ENCODE peak calls at places on chromosome 1, in five cellular contexts. One of them, this sample, is unnamed.

GRCh38 chr1:209318302-209319056 is 265.0 kb upstream of the CAMK1G start:
- DNase-seq in RWPE2: no peak
- DNase-seq in epithelial cell of proximal tubule: no peak
- DNase-seq in pancreas: no peak
- DNase-seq in lung: no peak
- DNase-seq in this sample: peak

GRCh38 chr1:154193821-154194220 is 1.9 kb upstream of the TPM3 start:
- DNase-seq in RWPE2: peak
- DNase-seq in lung: no peak
- DNase-seq in pancreas: peak
- DNase-seq in epithelial cell of proximal tubule: no peak
- DNase-seq in this sample: peak

GRCh38 chr1:68120136-68120791 is 69.8 kb upstream of the DIRAS3 start:
- DNase-seq in epithelial cell of proximal tubule: peak
- DNase-seq in RWPE2: no peak
- DNase-seq in pancreas: no peak
- DNase-seq in lung: peak
- DNase-seq in this sample: peak

GRCh38 chr1:209116705-209117104 is 466.8 kb upstream of the CAMK1G start:
- DNase-seq in epithelial cell of proximal tubule: no peak
- DNase-seq in RWPE2: no peak
- DNase-seq in lung: no peak
- DNase-seq in pancreas: no peak
- DNase-seq in this sample: no peak

GRCh38 chr1:228646717-228647522 is 88.4 kb upstream of the RHOU start:
- DNase-seq in epithelial cell of proximal tubule: no peak
- DNase-seq in lung: no peak
- DNase-seq in RWPE2: peak
- DNase-seq in pancreas: peak
- DNase-seq in this sample: peak

GRCh38 chr1:24925082-24925779 is 4.8 kb downstream of the RUNX3 start:
- DNase-seq in epithelial cell of proximal tubule: no peak
- DNase-seq in RWPE2: no peak
- DNase-seq in pancreas: no peak
- DNase-seq in lung: no peak
- DNase-seq in this sample: no peak

GRCh38 chr1:50266509-50266908 is 156.7 kb downstream of the DMRTA2 start:
- DNase-seq in epithelial cell of proximal tubule: no peak
- DNase-seq in pancreas: no peak
- DNase-seq in RWPE2: no peak
- DNase-seq in lung: no peak
- DNase-seq in this sample: peak

GRCh38 chr1:241423541-241424479 is 66.8 kb upstream of the RGS7 start:
- DNase-seq in pancreas: peak
- DNase-seq in epithelial cell of proximal tubule: no peak
- DNase-seq in lung: no peak
- DNase-seq in RWPE2: no peak
- DNase-seq in this sample: peak

GRCh38 chr1:28144203-28145135 is 32.0 kb downstream of the PTAFR start:
- DNase-seq in lung: no peak
- DNase-seq in epithelial cell of proximal tubule: peak
- DNase-seq in RWPE2: no peak
- DNase-seq in pancreas: no peak
- DNase-seq in this sample: peak

GRCh38 chr1:212189352-212189738 is 95.9 kb upstream of the PPP2R5A start:
- DNase-seq in RWPE2: no peak
- DNase-seq in epithelial cell of proximal tubule: no peak
- DNase-seq in pancreas: no peak
- DNase-seq in lung: no peak
- DNase-seq in this sample: no peak

GRCh38 chr1:101245575-101245927 is 8.7 kb downstream of the S1PR1 start:
- DNase-seq in epithelial cell of proximal tubule: no peak
- DNase-seq in pancreas: no peak
- DNase-seq in lung: no peak
- DNase-seq in RWPE2: no peak
- DNase-seq in this sample: no peak

GRCh38 chr1:63704443-63704842 is 69.4 kb upstream of the ROR1 start:
- DNase-seq in pancreas: no peak
- DNase-seq in RWPE2: no peak
- DNase-seq in lung: no peak
- DNase-seq in epithelial cell of proximal tubule: no peak
- DNase-seq in this sample: no peak

GRCh38 chr1:92410706-92411105 is 76.0 kb downstream of the GFI1 start:
- DNase-seq in lung: no peak
- DNase-seq in RWPE2: no peak
- DNase-seq in epithelial cell of proximal tubule: no peak
- DNase-seq in pancreas: no peak
- DNase-seq in this sample: no peak

DNA sequence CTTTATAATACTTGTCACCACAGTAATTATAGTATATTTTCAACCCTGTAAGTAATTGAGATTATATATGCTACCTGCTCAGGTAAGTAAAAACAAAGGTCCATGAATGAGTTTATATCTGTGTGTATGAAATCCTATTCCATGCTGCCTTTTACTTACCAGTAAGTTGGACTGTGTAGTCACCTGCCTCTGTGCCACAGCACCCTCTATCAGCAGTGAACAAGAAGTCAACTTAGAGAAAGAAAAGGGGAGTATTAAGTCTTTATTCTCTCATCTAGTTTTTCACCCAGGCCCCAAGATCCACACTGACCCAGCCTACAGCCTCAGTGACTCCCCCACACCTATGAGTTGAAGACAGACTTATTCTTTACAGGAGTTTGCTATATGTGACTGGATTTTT is 36.9 kb upstream of the IFI16 start:
- DNase-seq in pancreas: no peak
- DNase-seq in RWPE2: no peak
- DNase-seq in epithelial cell of proximal tubule: no peak
- DNase-seq in lung: no peak
- DNase-seq in this sample: peak
- TF ChIP-seq CTCF in pancreas: no peak
- TF ChIP-seq CTCF in RWPE2: peak
- TF ChIP-seq CTCF in epithelial cell of proximal tubule: peak
- TF ChIP-seq CTCF in lung: no peak
- TF ChIP-seq CTCF in this sample: no peak

GRCh38 chr1:107501081-107501605 is 360.3 kb downstream of the NTNG1 start:
- DNase-seq in lung: no peak
- DNase-seq in epithelial cell of proximal tubule: no peak
- DNase-seq in RWPE2: no peak
- DNase-seq in pancreas: no peak
- DNase-seq in this sample: no peak
- TF ChIP-seq CTCF in lung: no peak
- TF ChIP-seq CTCF in epithelial cell of proximal tubule: no peak
- TF ChIP-seq CTCF in RWPE2: no peak
- TF ChIP-seq CTCF in pancreas: no peak
- TF ChIP-seq CTCF in this sample: no peak

DNA sequence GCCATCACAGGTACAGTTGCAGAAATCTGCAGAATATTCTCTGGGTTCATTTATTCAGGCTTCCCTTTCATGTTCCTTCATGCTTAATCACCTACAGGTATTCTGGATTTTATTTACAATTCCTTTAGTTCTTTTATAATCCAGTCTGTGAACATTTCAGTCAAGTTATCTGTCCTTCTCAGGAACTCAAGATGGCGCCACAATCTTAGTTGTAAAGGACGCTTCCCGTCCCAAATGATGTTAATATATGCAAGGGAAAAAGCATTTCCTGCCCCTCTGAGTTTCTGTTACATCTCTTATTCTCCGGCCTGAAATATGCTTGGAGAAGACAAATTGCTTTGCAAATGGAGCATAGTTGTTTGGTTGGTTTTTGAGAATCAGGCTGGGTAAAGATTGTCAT is 19.3 kb downstream of the F3 start:
- DNase-seq in lung: no peak
- DNase-seq in pancreas: no peak
- DNase-seq in epithelial cell of proximal tubule: no peak
- DNase-seq in RWPE2: no peak
- DNase-seq in this sample: peak
- TF ChIP-seq CTCF in lung: no peak
- TF ChIP-seq CTCF in pancreas: no peak
- TF ChIP-seq CTCF in epithelial cell of proximal tubule: peak
- TF ChIP-seq CTCF in RWPE2: peak
- TF ChIP-seq CTCF in this sample: peak

GRCh38 chr1:54310439-54311328 is 95.5 kb downstream of the SSBP3 start:
- DNase-seq in RWPE2: no peak
- DNase-seq in pancreas: peak
- DNase-seq in lung: peak
- DNase-seq in epithelial cell of proximal tubule: no peak
- DNase-seq in this sample: peak
- TF ChIP-seq CTCF in RWPE2: peak
- TF ChIP-seq CTCF in pancreas: peak
- TF ChIP-seq CTCF in lung: no peak
- TF ChIP-seq CTCF in epithelial cell of proximal tubule: peak
- TF ChIP-seq CTCF in this sample: peak

GRCh38 chr1:32239335-32239734 is 7.7 kb upstream of the FAM167B start:
- DNase-seq in lung: no peak
- DNase-seq in epithelial cell of proximal tubule: no peak
- DNase-seq in pancreas: no peak
- DNase-seq in RWPE2: no peak
- DNase-seq in this sample: no peak
- TF ChIP-seq CTCF in lung: no peak
- TF ChIP-seq CTCF in epithelial cell of proximal tubule: no peak
- TF ChIP-seq CTCF in pancreas: no peak
- TF ChIP-seq CTCF in RWPE2: no peak
- TF ChIP-seq CTCF in this sample: no peak

DNA sequence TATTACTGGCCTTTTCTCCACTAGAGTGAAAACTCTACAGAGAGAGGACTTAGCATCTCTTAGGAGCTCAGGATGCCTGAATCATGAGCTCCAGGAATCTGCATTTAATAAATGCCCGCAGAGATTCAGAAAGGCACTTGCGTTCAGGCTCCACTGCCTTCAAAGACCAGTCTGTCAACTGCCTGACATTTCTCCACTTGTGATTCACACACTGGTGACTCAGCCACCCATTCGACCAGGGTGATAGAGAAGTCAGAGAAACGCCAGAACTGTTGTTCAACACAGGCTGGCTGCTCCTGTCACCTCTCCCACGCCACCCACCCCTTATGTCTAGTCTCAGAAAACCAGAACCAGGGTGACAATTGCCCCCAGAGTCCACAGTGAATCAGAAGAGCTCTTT is 26.9 kb upstream of the LBR start:
- DNase-seq in lung: no peak
- DNase-seq in RWPE2: no peak
- DNase-seq in pancreas: peak
- DNase-seq in epithelial cell of proximal tubule: peak
- DNase-seq in this sample: peak
- TF ChIP-seq CTCF in lung: no peak
- TF ChIP-seq CTCF in RWPE2: no peak
- TF ChIP-seq CTCF in pancreas: no peak
- TF ChIP-seq CTCF in epithelial cell of proximal tubule: no peak
- TF ChIP-seq CTCF in this sample: no peak

DNA sequence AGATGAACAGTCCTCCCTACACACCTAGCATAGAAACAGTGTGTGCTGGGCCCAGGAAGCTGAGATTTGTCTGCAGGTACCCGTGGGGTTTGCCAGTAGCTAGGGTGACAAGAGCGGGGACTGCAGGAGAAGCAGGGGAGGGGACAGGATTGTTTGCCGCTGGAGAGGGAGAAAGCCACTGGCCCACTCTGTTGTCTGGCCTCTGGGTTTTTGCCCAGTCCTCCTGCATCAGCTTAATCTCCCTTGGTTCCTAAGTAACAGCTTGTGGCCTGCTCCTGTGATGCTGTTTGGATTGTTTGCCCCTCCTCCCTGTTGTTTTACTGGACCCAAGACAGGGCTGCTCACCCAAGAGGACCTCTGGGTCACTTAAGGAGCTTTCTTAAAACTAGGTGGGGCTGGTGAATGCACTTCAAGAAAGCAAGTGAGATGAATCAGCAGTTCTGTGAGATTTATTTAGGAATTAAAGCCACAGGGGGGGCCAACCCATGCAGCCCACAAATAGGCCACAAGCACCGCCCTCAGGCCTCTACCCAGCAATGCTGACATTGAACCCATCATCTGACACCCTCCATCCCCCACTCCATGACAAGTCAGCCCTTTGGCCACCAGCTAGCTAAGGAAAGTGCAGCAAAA is 142.8 kb downstream of the ZZZ3 start:
- DNase-seq in RWPE2: peak
- DNase-seq in lung: no peak
- DNase-seq in pancreas: no peak
- DNase-seq in epithelial cell of proximal tubule: peak
- DNase-seq in this sample: peak
- TF ChIP-seq CTCF in RWPE2: no peak
- TF ChIP-seq CTCF in lung: no peak
- TF ChIP-seq CTCF in pancreas: no peak
- TF ChIP-seq CTCF in epithelial cell of proximal tubule: no peak
- TF ChIP-seq CTCF in this sample: no peak

DNA sequence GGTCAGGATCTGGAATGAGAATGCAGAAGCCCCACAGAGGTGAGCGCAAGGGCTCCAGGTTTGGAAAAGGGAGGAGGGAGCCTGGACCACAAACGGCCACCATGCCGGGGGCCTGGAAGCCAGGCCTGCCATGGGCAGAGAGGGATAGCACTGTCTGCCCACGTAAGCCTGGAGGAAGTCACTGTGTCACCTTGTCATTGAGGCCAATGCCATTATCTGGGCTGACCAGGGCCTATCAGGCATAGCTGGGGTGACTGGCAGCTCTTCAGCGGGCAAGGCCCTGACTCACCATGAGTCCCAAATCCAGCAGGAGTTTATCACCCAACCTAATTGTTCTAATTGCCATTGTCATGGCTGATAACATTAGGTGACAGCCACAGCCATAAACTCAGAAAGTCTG is 84.6 kb downstream of the MATN1 start:
- DNase-seq in RWPE2: no peak
- DNase-seq in lung: no peak
- DNase-seq in pancreas: no peak
- DNase-seq in epithelial cell of proximal tubule: no peak
- DNase-seq in this sample: no peak
- TF ChIP-seq CTCF in RWPE2: no peak
- TF ChIP-seq CTCF in lung: no peak
- TF ChIP-seq CTCF in pancreas: no peak
- TF ChIP-seq CTCF in epithelial cell of proximal tubule: no peak
- TF ChIP-seq CTCF in this sample: no peak

DNA sequence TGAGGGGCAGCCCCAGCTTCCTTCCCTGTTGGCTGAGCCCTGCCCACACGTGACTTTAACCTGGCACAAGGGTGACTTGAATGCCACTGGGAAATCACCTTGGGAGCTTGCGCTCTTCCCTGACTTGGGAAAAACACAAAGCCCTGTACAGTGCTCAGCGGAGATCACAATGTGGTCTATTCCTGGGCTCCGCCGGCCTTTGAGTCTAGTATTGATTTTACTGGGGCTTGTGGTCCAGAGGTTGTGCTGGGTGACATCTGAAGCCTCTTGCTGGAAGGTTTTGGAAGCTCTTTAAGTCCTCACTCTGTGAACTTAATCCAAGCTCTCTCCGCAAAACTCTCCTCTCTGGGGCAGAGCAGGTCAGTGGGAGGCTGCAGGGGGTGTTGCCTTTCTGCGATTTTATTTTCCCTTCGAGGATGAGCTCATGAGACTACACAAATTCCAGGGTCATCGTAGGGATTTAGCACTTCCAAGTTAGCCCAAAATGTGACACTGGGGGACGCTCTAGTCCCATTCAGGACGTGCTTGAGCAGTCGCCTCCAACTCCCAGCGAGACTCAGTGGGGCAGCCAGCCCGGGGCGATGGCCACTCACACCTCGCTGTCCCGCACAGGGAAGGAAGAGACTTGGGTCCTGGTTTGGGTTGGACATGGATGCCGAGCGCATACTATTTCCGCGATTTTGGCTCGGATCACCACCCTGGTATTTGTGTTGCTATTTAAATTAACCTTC is 291.9 kb upstream of the AJAP1 start:
- DNase-seq in pancreas: no peak
- DNase-seq in RWPE2: no peak
- DNase-seq in lung: no peak
- DNase-seq in epithelial cell of proximal tubule: no peak
- DNase-seq in this sample: no peak
- TF ChIP-seq CTCF in pancreas: no peak
- TF ChIP-seq CTCF in RWPE2: no peak
- TF ChIP-seq CTCF in lung: no peak
- TF ChIP-seq CTCF in epithelial cell of proximal tubule: no peak
- TF ChIP-seq CTCF in this sample: no peak

This sample was measured in fibroblast of mammary gland.